ENCODE peak calls at places on chromosomes 6 and 20, in seven cellular contexts. Q is head of caudate nucleus; I is GM03348; G is central memory CD8-positive, alpha-beta T cell; W is effector CD4-positive, alpha-beta T cell; R is germinal center; F is brain microvascular endothelial cell. X is an unnamed sample.

GRCh38 chr6:87753131-87753685 is 51.2 kb upstream of the AKIRIN2 start:
- DNase-seq in Q (no peak), I (peak), G (no peak), W (no peak), R (no peak), F (no peak), X (no peak)

GRCh38 chr6:13978787-13979186 is 54.0 kb downstream of the RNF182 start:
- DNase-seq in Q (no peak), I (no peak), G (no peak), W (no peak), R (no peak), F (no peak), X (no peak)

GRCh38 chr20:20205141-20205861 is 153.0 kb downstream of the CFAP61 start:
- DNase-seq in Q (no peak), I (no peak), G (no peak), W (no peak), R (no peak), F (no peak), X (no peak)

GRCh38 chr6:85747654-85748053 is 105.0 kb upstream of the SYNCRIP start:
- DNase-seq in Q (no peak), I (peak), G (no peak), W (no peak), R (no peak), F (peak), X (peak)

GRCh38 chr6:166872431-166873139 is 83.8 kb downstream of the RNASET2 start:
- DNase-seq in Q (no peak), I (no peak), G (no peak), W (no peak), R (no peak), F (no peak), X (no peak)

GRCh38 chr6:134138226-134138975 is 86.0 kb upstream of the SLC2A12 start:
- DNase-seq in Q (peak), I (peak), G (no peak), W (no peak), R (no peak), F (no peak), X (peak)

GRCh38 chr6:148629910-148630470 is 116.8 kb upstream of the UST start:
- DNase-seq in Q (no peak), I (peak), G (no peak), W (no peak), R (no peak), F (no peak), X (peak)

GRCh38 chr20:25058051-25058796 is at the start of gene ACSS1:
- DNase-seq in Q (peak), I (peak), G (peak), W (peak), R (peak), F (no peak), X (peak)

GRCh38 chr6:40391851-40392595 is 195.1 kb downstream of the LRFN2 start:
- DNase-seq in Q (no peak), I (no peak), G (no peak), W (no peak), R (no peak), F (no peak), X (no peak)

GRCh38 chr6:169427856-169428255 is 174.2 kb upstream of the THBS2 start:
- DNase-seq in Q (no peak), I (peak), G (no peak), W (no peak), R (no peak), F (peak), X (peak)

GRCh38 chr6:26743157-26743821 is 83.7 kb upstream of the ZNF322 start:
- DNase-seq in Q (no peak), I (peak), G (no peak), W (no peak), R (no peak), F (peak), X (peak)

X was measured in foreskin fibroblast.